ENCODE peak calls at places on chromosomes 11 and 22, in six cellular contexts. R is MM.1S, Q is heart right ventricle, X is brain microvascular endothelial cell, C is AG04450, F is HFF-Myc. Y is an unnamed sample.

GRCh38 chr11:106263527-106263926 is 186.1 kb downstream of the AASDHPPT start:
- DNase-seq in R (no peak), Q (no peak), X (no peak), C (no peak), F (no peak), Y (no peak)

GRCh38 chr11:61683116-61683515 is 2.9 kb downstream of the DAGLA start:
- DNase-seq in R (no peak), Q (no peak), X (no peak), C (no peak), F (no peak), Y (no peak)

GRCh38 chr11:91790346-91790745 is 434.3 kb upstream of the FAT3 start:
- DNase-seq in R (no peak), Q (no peak), X (no peak), C (no peak), F (no peak), Y (no peak)

GRCh38 chr22:37418627-37419369 is 8.5 kb downstream of the ELFN2 start:
- DNase-seq in R (no peak), Q (no peak), X (no peak), C (no peak), F (no peak), Y (peak)

GRCh38 chr11:108715239-108715638 is 50.4 kb downstream of the DDX10 start:
- DNase-seq in R (no peak), Q (no peak), X (no peak), C (no peak), F (no peak), Y (no peak)

GRCh38 chr11:45801723-45802315 is 3.1 kb upstream of the SLC35C1 start:
- DNase-seq in R (no peak), Q (no peak), X (no peak), C (no peak), F (no peak), Y (peak)

GRCh38 chr11:125313271-125314222 is 149.0 kb downstream of the PKNOX2 start:
- DNase-seq in R (no peak), Q (no peak), X (no peak), C (no peak), F (no peak), Y (peak)

GRCh38 chr11:106925245-106925644 is 93.0 kb downstream of the GUCY1A2 start:
- DNase-seq in R (no peak), Q (no peak), X (no peak), C (no peak), F (no peak), Y (no peak)

GRCh38 chr11:8098361-8098760 is 17.4 kb downstream of the TUB start:
- DNase-seq in R (no peak), Q (no peak), X (peak), C (peak), F (no peak), Y (no peak)

GRCh38 chr22:48098243-48098935 is 1335.9 kb downstream of the TBC1D22A start:
- DNase-seq in R (peak), Q (no peak), X (no peak), C (no peak), F (no peak), Y (no peak)

GRCh38 chr11:18324381-18324780 is 2.0 kb downstream of the GTF2H1 start:
- DNase-seq in R (no peak), Q (no peak), X (no peak), C (no peak), F (no peak), Y (no peak)

GRCh38 chr11:106159846-106160245 is 82.4 kb downstream of the AASDHPPT start:
- DNase-seq in R (no peak), Q (no peak), X (no peak), C (no peak), F (no peak), Y (peak)

GRCh38 chr11:72823105-72823804 is 9.0 kb downstream of the ATG16L2 start:
- DNase-seq in R (peak), Q (no peak), X (no peak), C (no peak), F (no peak), Y (no peak)

GRCh38 chr11:86800076-86800955 is at the start of gene PRSS23:
- DNase-seq in R (peak), Q (peak), X (no peak), C (no peak), F (no peak), Y (no peak)

GRCh38 chr11:86064236-86064803 is 4.6 kb downstream of the PICALM start:
- DNase-seq in R (no peak), Q (no peak), X (no peak), C (no peak), F (no peak), Y (peak)

GRCh38 chr22:44818727-44819126 is 66.4 kb downstream of the ARHGAP8 start:
- DNase-seq in R (no peak), Q (no peak), X (no peak), C (no peak), F (no peak), Y (no peak)

GRCh38 chr22:27331526-27332281 is 469.9 kb downstream of the MN1 start:
- DNase-seq in R (no peak), Q (peak), X (peak), C (no peak), F (no peak), Y (peak)

GRCh38 chr22:24370426-24370825 is 57.0 kb upstream of the ADORA2A start:
- DNase-seq in R (no peak), Q (no peak), X (no peak), C (no peak), F (no peak), Y (peak)

GRCh38 chr11:126538071-126538470 is 182.6 kb downstream of the ST3GAL4 start:
- DNase-seq in R (no peak), Q (no peak), X (no peak), C (no peak), F (peak), Y (no peak)

GRCh38 chr11:93686812-93687211 is 25.3 kb downstream of the CEP295 start:
- DNase-seq in R (no peak), Q (no peak), X (no peak), C (no peak), F (no peak), Y (no peak)

GRCh38 chr11:102647430-102647829 is 22.3 kb upstream of the MMP20 start:
- DNase-seq in R (no peak), Q (no peak), X (no peak), C (no peak), F (no peak), Y (no peak)

GRCh38 chr22:20672732-20673131 is 101.2 kb upstream of the SERPIND1 start:
- DNase-seq in R (no peak), Q (no peak), X (no peak), C (no peak), F (no peak), Y (no peak)

GRCh38 chr11:12917830-12918229 is 91.3 kb upstream of the RASSF10 start:
- DNase-seq in R (no peak), Q (no peak), X (no peak), C (no peak), F (no peak), Y (no peak)

GRCh38 chr11:70580036-70580805 is 181.9 kb downstream of the CTTN start:
- DNase-seq in R (no peak), Q (no peak), X (peak), C (no peak), F (no peak), Y (no peak)

GRCh38 chr11:125667151-125667550 is 13.5 kb downstream of the ACRV1 start:
- DNase-seq in R (no peak), Q (no peak), X (no peak), C (no peak), F (no peak), Y (no peak)

GRCh38 chr11:113022267-113022666 is 61.0 kb downstream of the NCAM1 start:
- DNase-seq in R (no peak), Q (no peak), X (no peak), C (no peak), F (no peak), Y (no peak)

GRCh38 chr22:19775496-19776325 is 15.1 kb downstream of the TBX1 start:
- DNase-seq in R (no peak), Q (no peak), X (no peak), C (no peak), F (no peak), Y (no peak)

GRCh38 chr22:36123673-36124630 is 36.6 kb downstream of the APOL3 start:
- DNase-seq in R (peak), Q (peak), X (peak), C (peak), F (peak), Y (peak)
- H3K4me3 ChIP-seq in R (peak), Q (peak), X (peak), C (peak), F (no peak), Y (peak)

GRCh38 chr11:121323208-121323607 is 30.6 kb downstream of the SC5D start:
- DNase-seq in R (no peak), Q (no peak), X (no peak), C (no peak), F (no peak), Y (no peak)

GRCh38 chr11:121321614-121322243 is 29.2 kb downstream of the SC5D start:
- DNase-seq in R (no peak), Q (no peak), X (no peak), C (no peak), F (no peak), Y (peak)

GRCh38 chr11:121318848-121319834 is 26.6 kb downstream of the SC5D start:
- DNase-seq in R (peak), Q (no peak), X (peak), C (peak), F (peak), Y (peak)
- TF ChIP-seq CTCF in R (peak), Q (peak), X (peak), C (peak), F (peak), Y (peak)

GRCh38 chr22:42648017-42648367 is 1.2 kb downstream of the CYB5R3 start:
- DNase-seq in R (no peak), Q (no peak), X (no peak), C (no peak), F (no peak), Y (no peak)

GRCh38 chr22:42646569-42647525 is 2.3 kb downstream of the CYB5R3 start:
- DNase-seq in R (no peak), Q (peak), X (no peak), C (no peak), F (no peak), Y (no peak)

GRCh38 chr22:42644422-42645340 is 4.3 kb upstream of the ATP5MGL start:
- DNase-seq in R (no peak), Q (peak), X (no peak), C (no peak), F (no peak), Y (no peak)

GRCh38 chr22:42645341-42645937 is 3.8 kb downstream of the CYB5R3 start:
- DNase-seq in R (no peak), Q (no peak), X (no peak), C (no peak), F (no peak), Y (peak)

GRCh38 chr22:42645938-42646568 is 3.1 kb downstream of the CYB5R3 start:
- DNase-seq in R (no peak), Q (no peak), X (no peak), C (no peak), F (no peak), Y (no peak)
- H3K4me3 ChIP-seq in R (no peak), Q (peak), X (no peak), C (no peak), F (peak), Y (peak)

GRCh38 chr22:39528681-39529486 is 3.7 kb downstream of the RPS19BP1 start:
- DNase-seq in R (peak), Q (peak), X (peak), C (peak), F (peak), Y (peak)

GRCh38 chr22:39528080-39528661 is 4.4 kb downstream of the RPS19BP1 start:
- DNase-seq in R (no peak), Q (no peak), X (no peak), C (no peak), F (no peak), Y (no peak)

GRCh38 chr22:39530136-39530535 is 2.4 kb downstream of the RPS19BP1 start:
- DNase-seq in R (no peak), Q (no peak), X (no peak), C (no peak), F (no peak), Y (no peak)

GRCh38 chr22:39530692-39531331 is 1.7 kb downstream of the RPS19BP1 start:
- DNase-seq in R (peak), Q (no peak), X (peak), C (no peak), F (no peak), Y (peak)

DNA sequence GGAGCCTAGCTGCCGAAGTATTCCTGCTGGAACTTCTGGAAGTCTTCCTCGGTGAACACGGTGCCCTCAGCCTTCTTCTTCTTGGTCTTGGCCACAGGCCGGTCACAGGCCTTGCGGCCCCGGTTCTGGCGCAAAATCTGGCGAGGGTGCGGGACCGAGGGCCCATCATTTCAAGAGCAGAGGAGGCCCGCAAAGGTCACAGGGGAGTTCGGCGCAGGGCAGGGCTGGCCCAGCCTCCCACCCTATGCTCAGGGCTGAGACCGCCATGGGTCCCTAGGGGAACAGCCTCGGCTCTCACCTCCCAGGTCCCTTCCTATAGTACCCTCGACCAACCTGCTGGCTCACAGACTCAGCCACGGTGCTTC is 3.1 kb downstream of the RPS19BP1 start:
- DNase-seq in R (no peak), Q (no peak), X (no peak), C (no peak), F (no peak), Y (no peak)
- TF ChIP-seq CTCF in R (no peak), Q (no peak), X (no peak), C (no peak), F (no peak), Y (no peak)

GRCh38 chr11:104549019-104549418 is 349.2 kb downstream of the CASP12 start:
- DNase-seq in R (no peak), Q (no peak), X (no peak), C (no peak), F (no peak), Y (no peak)
- H3K4me3 ChIP-seq in R (no peak), Q (no peak), X (no peak), C (no peak), F (no peak), Y (no peak)

DNA sequence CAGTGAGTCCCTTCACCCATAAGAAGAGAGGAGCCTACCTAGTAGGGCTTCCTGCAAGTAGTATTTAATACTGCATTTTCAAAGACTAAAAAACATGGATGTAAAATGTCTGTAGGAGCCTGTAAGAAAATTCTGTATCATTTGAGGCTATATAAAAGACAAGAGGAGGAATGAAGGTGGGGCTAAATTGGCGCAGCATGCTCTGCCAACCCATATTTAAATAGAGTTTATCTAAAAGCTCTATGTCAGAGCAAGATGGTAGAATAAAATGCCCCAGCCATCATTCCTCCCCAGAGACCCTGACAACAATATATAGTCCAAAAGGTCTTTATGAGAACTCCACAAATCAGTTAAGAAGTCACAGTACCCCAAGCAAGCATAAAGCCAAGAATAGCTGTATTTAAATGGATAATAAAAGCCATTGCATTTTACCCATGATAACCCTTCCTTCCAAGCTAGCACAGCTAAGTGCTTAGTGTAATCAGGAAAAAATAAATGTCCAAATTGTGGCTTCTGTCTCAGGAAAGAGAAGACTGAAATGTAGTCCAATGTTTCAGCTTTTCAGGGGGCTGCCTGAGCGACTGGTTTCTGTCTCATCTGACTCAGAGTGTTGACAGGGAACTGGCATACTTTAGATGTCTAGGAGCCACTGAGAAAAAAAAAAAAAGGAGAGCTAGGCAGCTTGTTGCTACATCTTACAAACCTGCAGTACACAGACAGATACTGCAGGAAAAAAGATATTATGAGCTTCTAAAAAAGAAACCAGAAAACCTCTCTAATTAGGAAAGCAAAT is 258.6 kb downstream of the METTL15 start:
- DNase-seq in R (no peak), Q (no peak), X (peak), C (peak), F (no peak), Y (peak)
- TF ChIP-seq CTCF in R (no peak), Q (no peak), X (no peak), C (no peak), F (no peak), Y (no peak)

GRCh38 chr11:95283146-95283545 is 52.1 kb upstream of the SESN3 start:
- DNase-seq in R (no peak), Q (no peak), X (no peak), C (no peak), F (no peak), Y (no peak)
- H3K4me3 ChIP-seq in R (no peak), Q (no peak), X (no peak), C (no peak), F (no peak), Y (no peak)

Y was measured in bronchial epithelial cell.